ENCODE peak calls at places on chromosomes 2 and 18, in nine cellular contexts. One of them, this sample, is unnamed.

GRCh38 chr2:192151848-192152247 is 42.9 kb downstream of the TMEFF2 start:
- DNase-seq in naive thymus-derived CD8-positive, alpha-beta T cell: no peak
- DNase-seq in tibial artery: no peak
- DNase-seq in mesenteric fat pad: no peak
- DNase-seq in mesendoderm: no peak
- DNase-seq in omental fat pad: no peak
- DNase-seq in C1 segment of cervical spinal cord: no peak
- DNase-seq in activated CD4-positive, alpha-beta T cell treated with anti-CD3 and anti-CD28 coated beads, Interleukin-2, amount 50 U/mL, for 1 hour: no peak
- DNase-seq in stimulated activated CD8-positive, alpha-beta memory T cell treated with anti-CD3 and anti-CD28 coated beads, Interleukin-7, amount 100 ng/mL, for 48 hours: no peak
- DNase-seq in this sample: no peak

GRCh38 chr2:231391981-231392380 is 3.5 kb upstream of the B3GNT7 start:
- DNase-seq in naive thymus-derived CD8-positive, alpha-beta T cell: no peak
- DNase-seq in tibial artery: no peak
- DNase-seq in mesenteric fat pad: no peak
- DNase-seq in mesendoderm: no peak
- DNase-seq in omental fat pad: no peak
- DNase-seq in C1 segment of cervical spinal cord: no peak
- DNase-seq in activated CD4-positive, alpha-beta T cell treated with anti-CD3 and anti-CD28 coated beads, Interleukin-2, amount 50 U/mL, for 1 hour: no peak
- DNase-seq in stimulated activated CD8-positive, alpha-beta memory T cell treated with anti-CD3 and anti-CD28 coated beads, Interleukin-7, amount 100 ng/mL, for 48 hours: no peak
- DNase-seq in this sample: no peak

GRCh38 chr2:37576831-37577230 is 94.6 kb downstream of the CDC42EP3 start:
- DNase-seq in naive thymus-derived CD8-positive, alpha-beta T cell: no peak
- DNase-seq in tibial artery: no peak
- DNase-seq in mesenteric fat pad: no peak
- DNase-seq in mesendoderm: no peak
- DNase-seq in omental fat pad: no peak
- DNase-seq in C1 segment of cervical spinal cord: no peak
- DNase-seq in activated CD4-positive, alpha-beta T cell treated with anti-CD3 and anti-CD28 coated beads, Interleukin-2, amount 50 U/mL, for 1 hour: no peak
- DNase-seq in stimulated activated CD8-positive, alpha-beta memory T cell treated with anti-CD3 and anti-CD28 coated beads, Interleukin-7, amount 100 ng/mL, for 48 hours: no peak
- DNase-seq in this sample: no peak

GRCh38 chr2:81481242-81481993 is 1176.9 kb upstream of the LRRTM1 start:
- DNase-seq in naive thymus-derived CD8-positive, alpha-beta T cell: no peak
- DNase-seq in tibial artery: no peak
- DNase-seq in mesenteric fat pad: no peak
- DNase-seq in mesendoderm: no peak
- DNase-seq in omental fat pad: no peak
- DNase-seq in C1 segment of cervical spinal cord: no peak
- DNase-seq in activated CD4-positive, alpha-beta T cell treated with anti-CD3 and anti-CD28 coated beads, Interleukin-2, amount 50 U/mL, for 1 hour: no peak
- DNase-seq in stimulated activated CD8-positive, alpha-beta memory T cell treated with anti-CD3 and anti-CD28 coated beads, Interleukin-7, amount 100 ng/mL, for 48 hours: no peak
- DNase-seq in this sample: peak; percentile 68

GRCh38 chr2:63788070-63788469 is 53.6 kb upstream of the UGP2 start:
- DNase-seq in naive thymus-derived CD8-positive, alpha-beta T cell: no peak
- DNase-seq in tibial artery: no peak
- DNase-seq in mesenteric fat pad: no peak
- DNase-seq in mesendoderm: no peak
- DNase-seq in omental fat pad: no peak
- DNase-seq in C1 segment of cervical spinal cord: no peak
- DNase-seq in activated CD4-positive, alpha-beta T cell treated with anti-CD3 and anti-CD28 coated beads, Interleukin-2, amount 50 U/mL, for 1 hour: no peak
- DNase-seq in stimulated activated CD8-positive, alpha-beta memory T cell treated with anti-CD3 and anti-CD28 coated beads, Interleukin-7, amount 100 ng/mL, for 48 hours: no peak
- DNase-seq in this sample: no peak

GRCh38 chr2:64442801-64443429 is 11.0 kb upstream of the LGALSL start:
- DNase-seq in naive thymus-derived CD8-positive, alpha-beta T cell: no peak
- DNase-seq in tibial artery: no peak
- DNase-seq in mesenteric fat pad: no peak
- DNase-seq in mesendoderm: peak; percentile 95
- DNase-seq in omental fat pad: no peak
- DNase-seq in C1 segment of cervical spinal cord: no peak
- DNase-seq in activated CD4-positive, alpha-beta T cell treated with anti-CD3 and anti-CD28 coated beads, Interleukin-2, amount 50 U/mL, for 1 hour: no peak
- DNase-seq in stimulated activated CD8-positive, alpha-beta memory T cell treated with anti-CD3 and anti-CD28 coated beads, Interleukin-7, amount 100 ng/mL, for 48 hours: no peak
- DNase-seq in this sample: no peak

GRCh38 chr2:55232863-55233657 is 572 bp downstream of the RPS27A start:
- DNase-seq in naive thymus-derived CD8-positive, alpha-beta T cell: peak; percentile 61
- DNase-seq in tibial artery: peak; percentile 66
- DNase-seq in mesenteric fat pad: no peak
- DNase-seq in mesendoderm: peak; percentile 30
- DNase-seq in omental fat pad: no peak
- DNase-seq in C1 segment of cervical spinal cord: no peak
- DNase-seq in activated CD4-positive, alpha-beta T cell treated with anti-CD3 and anti-CD28 coated beads, Interleukin-2, amount 50 U/mL, for 1 hour: peak; percentile 55
- DNase-seq in stimulated activated CD8-positive, alpha-beta memory T cell treated with anti-CD3 and anti-CD28 coated beads, Interleukin-7, amount 100 ng/mL, for 48 hours: no peak
- DNase-seq in this sample: peak; percentile 78

GRCh38 chr2:159807183-159808037 is 9.4 kb upstream of the CD302 start:
- DNase-seq in naive thymus-derived CD8-positive, alpha-beta T cell: no peak
- DNase-seq in tibial artery: no peak
- DNase-seq in mesenteric fat pad: no peak
- DNase-seq in mesendoderm: peak; percentile 73
- DNase-seq in omental fat pad: no peak
- DNase-seq in C1 segment of cervical spinal cord: no peak
- DNase-seq in activated CD4-positive, alpha-beta T cell treated with anti-CD3 and anti-CD28 coated beads, Interleukin-2, amount 50 U/mL, for 1 hour: no peak
- DNase-seq in stimulated activated CD8-positive, alpha-beta memory T cell treated with anti-CD3 and anti-CD28 coated beads, Interleukin-7, amount 100 ng/mL, for 48 hours: no peak
- DNase-seq in this sample: no peak

GRCh38 chr2:3459185-3460015 is 59.9 kb downstream of the ADI1 start:
- DNase-seq in naive thymus-derived CD8-positive, alpha-beta T cell: no peak
- DNase-seq in tibial artery: peak; percentile 61
- DNase-seq in mesenteric fat pad: peak; percentile 77
- DNase-seq in mesendoderm: no peak
- DNase-seq in omental fat pad: no peak
- DNase-seq in C1 segment of cervical spinal cord: no peak
- DNase-seq in activated CD4-positive, alpha-beta T cell treated with anti-CD3 and anti-CD28 coated beads, Interleukin-2, amount 50 U/mL, for 1 hour: no peak
- DNase-seq in stimulated activated CD8-positive, alpha-beta memory T cell treated with anti-CD3 and anti-CD28 coated beads, Interleukin-7, amount 100 ng/mL, for 48 hours: no peak
- DNase-seq in this sample: peak; percentile 79

GRCh38 chr18:66511810-66512209 is 92.1 kb downstream of the CDH19 start:
- DNase-seq in naive thymus-derived CD8-positive, alpha-beta T cell: no peak
- DNase-seq in tibial artery: no peak
- DNase-seq in mesenteric fat pad: no peak
- DNase-seq in mesendoderm: peak; percentile 32
- DNase-seq in omental fat pad: no peak
- DNase-seq in C1 segment of cervical spinal cord: no peak
- DNase-seq in activated CD4-positive, alpha-beta T cell treated with anti-CD3 and anti-CD28 coated beads, Interleukin-2, amount 50 U/mL, for 1 hour: no peak
- DNase-seq in stimulated activated CD8-positive, alpha-beta memory T cell treated with anti-CD3 and anti-CD28 coated beads, Interleukin-7, amount 100 ng/mL, for 48 hours: no peak
- DNase-seq in this sample: no peak

GRCh38 chr2:54416166-54416798 is 39.8 kb upstream of the SPTBN1 start:
- DNase-seq in naive thymus-derived CD8-positive, alpha-beta T cell: no peak
- DNase-seq in tibial artery: no peak
- DNase-seq in mesenteric fat pad: no peak
- DNase-seq in mesendoderm: no peak
- DNase-seq in omental fat pad: no peak
- DNase-seq in C1 segment of cervical spinal cord: no peak
- DNase-seq in activated CD4-positive, alpha-beta T cell treated with anti-CD3 and anti-CD28 coated beads, Interleukin-2, amount 50 U/mL, for 1 hour: no peak
- DNase-seq in stimulated activated CD8-positive, alpha-beta memory T cell treated with anti-CD3 and anti-CD28 coated beads, Interleukin-7, amount 100 ng/mL, for 48 hours: no peak
- DNase-seq in this sample: no peak

GRCh38 chr2:182858671-182859070 is 7.8 kb downstream of the FRZB start:
- DNase-seq in naive thymus-derived CD8-positive, alpha-beta T cell: no peak
- DNase-seq in tibial artery: no peak
- DNase-seq in mesenteric fat pad: no peak
- DNase-seq in mesendoderm: no peak
- DNase-seq in omental fat pad: no peak
- DNase-seq in C1 segment of cervical spinal cord: no peak
- DNase-seq in activated CD4-positive, alpha-beta T cell treated with anti-CD3 and anti-CD28 coated beads, Interleukin-2, amount 50 U/mL, for 1 hour: no peak
- DNase-seq in stimulated activated CD8-positive, alpha-beta memory T cell treated with anti-CD3 and anti-CD28 coated beads, Interleukin-7, amount 100 ng/mL, for 48 hours: no peak
- DNase-seq in this sample: no peak

GRCh38 chr2:217433522-217433921 is 569.3 kb downstream of the TNS1 start:
- DNase-seq in naive thymus-derived CD8-positive, alpha-beta T cell: no peak
- DNase-seq in tibial artery: no peak
- DNase-seq in mesenteric fat pad: no peak
- DNase-seq in mesendoderm: peak; percentile 77
- DNase-seq in omental fat pad: no peak
- DNase-seq in C1 segment of cervical spinal cord: no peak
- DNase-seq in activated CD4-positive, alpha-beta T cell treated with anti-CD3 and anti-CD28 coated beads, Interleukin-2, amount 50 U/mL, for 1 hour: no peak
- DNase-seq in stimulated activated CD8-positive, alpha-beta memory T cell treated with anti-CD3 and anti-CD28 coated beads, Interleukin-7, amount 100 ng/mL, for 48 hours: no peak
- DNase-seq in this sample: no peak

GRCh38 chr2:58638256-58638795 is 397.2 kb upstream of the FANCL start:
- DNase-seq in naive thymus-derived CD8-positive, alpha-beta T cell: no peak
- DNase-seq in tibial artery: no peak
- DNase-seq in mesenteric fat pad: no peak
- DNase-seq in mesendoderm: peak; percentile 90
- DNase-seq in omental fat pad: no peak
- DNase-seq in C1 segment of cervical spinal cord: no peak
- DNase-seq in activated CD4-positive, alpha-beta T cell treated with anti-CD3 and anti-CD28 coated beads, Interleukin-2, amount 50 U/mL, for 1 hour: no peak
- DNase-seq in stimulated activated CD8-positive, alpha-beta memory T cell treated with anti-CD3 and anti-CD28 coated beads, Interleukin-7, amount 100 ng/mL, for 48 hours: no peak
- DNase-seq in this sample: no peak

This sample was measured in cardiac septum.